ENCODE peak calls at places on chromosomes 1 and 21, in nine cellular contexts. One of them, this sample, is unnamed.

GRCh38 chr1:100767176-100767876 is 47.8 kb downstream of the VCAM1 start:
- DNase-seq in fibroblast of gingiva: peak
- DNase-seq in activated CD4-positive, CD25-positive, alpha-beta regulatory T cell treated with anti-CD3 and anti-CD28 coated beads, Interleukin-2, amount 50 U/mL, for 72 hours: no peak
- DNase-seq in anterior cingulate cortex: no peak
- DNase-seq in CD8-positive, alpha-beta T cell: no peak
- DNase-seq in stimulated activated CD4-positive, alpha-beta T cell treated with anti-CD3 and anti-CD28 coated beads, Interleukin-12 subunit alpha, Interleukin-12 subunit beta, amount 100 ng/mL, for 4 hours: no peak
- DNase-seq in M059J: peak
- DNase-seq in AG04450: no peak
- DNase-seq in NCI-H2081: no peak
- DNase-seq in this sample: peak

GRCh38 chr1:26529655-26530539 is at the start of gene RPS6KA1:
- DNase-seq in NCI-H2081: peak
- DNase-seq in anterior cingulate cortex: no peak
- DNase-seq in CD8-positive, alpha-beta T cell: peak
- DNase-seq in stimulated activated CD4-positive, alpha-beta T cell treated with anti-CD3 and anti-CD28 coated beads, Interleukin-12 subunit alpha, Interleukin-12 subunit beta, amount 100 ng/mL, for 4 hours: peak
- DNase-seq in activated CD4-positive, CD25-positive, alpha-beta regulatory T cell treated with anti-CD3 and anti-CD28 coated beads, Interleukin-2, amount 50 U/mL, for 72 hours: peak
- DNase-seq in fibroblast of gingiva: no peak
- DNase-seq in AG04450: no peak
- DNase-seq in M059J: peak
- DNase-seq in this sample: peak

GRCh38 chr1:22158654-22159053 is 15.8 kb upstream of the WNT4 start:
- DNase-seq in NCI-H2081: no peak
- DNase-seq in anterior cingulate cortex: no peak
- DNase-seq in stimulated activated CD4-positive, alpha-beta T cell treated with anti-CD3 and anti-CD28 coated beads, Interleukin-12 subunit alpha, Interleukin-12 subunit beta, amount 100 ng/mL, for 4 hours: no peak
- DNase-seq in fibroblast of gingiva: no peak
- DNase-seq in CD8-positive, alpha-beta T cell: no peak
- DNase-seq in activated CD4-positive, CD25-positive, alpha-beta regulatory T cell treated with anti-CD3 and anti-CD28 coated beads, Interleukin-2, amount 50 U/mL, for 72 hours: no peak
- DNase-seq in M059J: no peak
- DNase-seq in AG04450: no peak
- DNase-seq in this sample: no peak

GRCh38 chr1:45974541-45975269 is 157.7 kb downstream of the PIK3R3 start:
- DNase-seq in stimulated activated CD4-positive, alpha-beta T cell treated with anti-CD3 and anti-CD28 coated beads, Interleukin-12 subunit alpha, Interleukin-12 subunit beta, amount 100 ng/mL, for 4 hours: no peak
- DNase-seq in CD8-positive, alpha-beta T cell: no peak
- DNase-seq in anterior cingulate cortex: no peak
- DNase-seq in AG04450: no peak
- DNase-seq in M059J: peak
- DNase-seq in NCI-H2081: no peak
- DNase-seq in activated CD4-positive, CD25-positive, alpha-beta regulatory T cell treated with anti-CD3 and anti-CD28 coated beads, Interleukin-2, amount 50 U/mL, for 72 hours: no peak
- DNase-seq in fibroblast of gingiva: no peak
- DNase-seq in this sample: peak

GRCh38 chr21:35399706-35400105 is 350.6 kb upstream of the RUNX1 start:
- DNase-seq in CD8-positive, alpha-beta T cell: no peak
- DNase-seq in M059J: no peak
- DNase-seq in activated CD4-positive, CD25-positive, alpha-beta regulatory T cell treated with anti-CD3 and anti-CD28 coated beads, Interleukin-2, amount 50 U/mL, for 72 hours: no peak
- DNase-seq in NCI-H2081: no peak
- DNase-seq in AG04450: no peak
- DNase-seq in stimulated activated CD4-positive, alpha-beta T cell treated with anti-CD3 and anti-CD28 coated beads, Interleukin-12 subunit alpha, Interleukin-12 subunit beta, amount 100 ng/mL, for 4 hours: no peak
- DNase-seq in fibroblast of gingiva: no peak
- DNase-seq in anterior cingulate cortex: no peak
- DNase-seq in this sample: no peak

GRCh38 chr1:33560680-33561079 is 88.2 kb downstream of the ZSCAN20 start:
- DNase-seq in stimulated activated CD4-positive, alpha-beta T cell treated with anti-CD3 and anti-CD28 coated beads, Interleukin-12 subunit alpha, Interleukin-12 subunit beta, amount 100 ng/mL, for 4 hours: no peak
- DNase-seq in CD8-positive, alpha-beta T cell: no peak
- DNase-seq in fibroblast of gingiva: no peak
- DNase-seq in NCI-H2081: no peak
- DNase-seq in anterior cingulate cortex: no peak
- DNase-seq in M059J: peak
- DNase-seq in AG04450: no peak
- DNase-seq in activated CD4-positive, CD25-positive, alpha-beta regulatory T cell treated with anti-CD3 and anti-CD28 coated beads, Interleukin-2, amount 50 U/mL, for 72 hours: no peak
- DNase-seq in this sample: peak

GRCh38 chr1:150881331-150882070 is 5.1 kb upstream of the ARNT start:
- DNase-seq in CD8-positive, alpha-beta T cell: no peak
- DNase-seq in activated CD4-positive, CD25-positive, alpha-beta regulatory T cell treated with anti-CD3 and anti-CD28 coated beads, Interleukin-2, amount 50 U/mL, for 72 hours: no peak
- DNase-seq in stimulated activated CD4-positive, alpha-beta T cell treated with anti-CD3 and anti-CD28 coated beads, Interleukin-12 subunit alpha, Interleukin-12 subunit beta, amount 100 ng/mL, for 4 hours: no peak
- DNase-seq in anterior cingulate cortex: no peak
- DNase-seq in fibroblast of gingiva: peak
- DNase-seq in M059J: peak
- DNase-seq in AG04450: peak
- DNase-seq in NCI-H2081: no peak
- DNase-seq in this sample: peak

GRCh38 chr21:38367646-38368045 is 110.9 kb downstream of the KCNJ15 start:
- DNase-seq in CD8-positive, alpha-beta T cell: no peak
- DNase-seq in fibroblast of gingiva: no peak
- DNase-seq in anterior cingulate cortex: no peak
- DNase-seq in stimulated activated CD4-positive, alpha-beta T cell treated with anti-CD3 and anti-CD28 coated beads, Interleukin-12 subunit alpha, Interleukin-12 subunit beta, amount 100 ng/mL, for 4 hours: no peak
- DNase-seq in M059J: no peak
- DNase-seq in AG04450: no peak
- DNase-seq in activated CD4-positive, CD25-positive, alpha-beta regulatory T cell treated with anti-CD3 and anti-CD28 coated beads, Interleukin-2, amount 50 U/mL, for 72 hours: no peak
- DNase-seq in NCI-H2081: no peak
- DNase-seq in this sample: no peak

GRCh38 chr1:43144228-43144627 is 27.9 kb downstream of the EBNA1BP2 start:
- DNase-seq in anterior cingulate cortex: no peak
- DNase-seq in AG04450: no peak
- DNase-seq in NCI-H2081: no peak
- DNase-seq in stimulated activated CD4-positive, alpha-beta T cell treated with anti-CD3 and anti-CD28 coated beads, Interleukin-12 subunit alpha, Interleukin-12 subunit beta, amount 100 ng/mL, for 4 hours: no peak
- DNase-seq in CD8-positive, alpha-beta T cell: no peak
- DNase-seq in fibroblast of gingiva: peak
- DNase-seq in activated CD4-positive, CD25-positive, alpha-beta regulatory T cell treated with anti-CD3 and anti-CD28 coated beads, Interleukin-2, amount 50 U/mL, for 72 hours: no peak
- DNase-seq in M059J: peak
- DNase-seq in this sample: peak

GRCh38 chr1:31302749-31303441 is 6.1 kb downstream of the ZCCHC17 start:
- DNase-seq in stimulated activated CD4-positive, alpha-beta T cell treated with anti-CD3 and anti-CD28 coated beads, Interleukin-12 subunit alpha, Interleukin-12 subunit beta, amount 100 ng/mL, for 4 hours: no peak
- DNase-seq in NCI-H2081: no peak
- DNase-seq in M059J: peak
- DNase-seq in activated CD4-positive, CD25-positive, alpha-beta regulatory T cell treated with anti-CD3 and anti-CD28 coated beads, Interleukin-2, amount 50 U/mL, for 72 hours: no peak
- DNase-seq in AG04450: no peak
- DNase-seq in anterior cingulate cortex: no peak
- DNase-seq in CD8-positive, alpha-beta T cell: no peak
- DNase-seq in fibroblast of gingiva: no peak
- DNase-seq in this sample: no peak

GRCh38 chr1:47914218-47914937 is 82.8 kb downstream of the TRABD2B start:
- DNase-seq in anterior cingulate cortex: no peak
- DNase-seq in AG04450: no peak
- DNase-seq in activated CD4-positive, CD25-positive, alpha-beta regulatory T cell treated with anti-CD3 and anti-CD28 coated beads, Interleukin-2, amount 50 U/mL, for 72 hours: no peak
- DNase-seq in fibroblast of gingiva: no peak
- DNase-seq in NCI-H2081: no peak
- DNase-seq in stimulated activated CD4-positive, alpha-beta T cell treated with anti-CD3 and anti-CD28 coated beads, Interleukin-12 subunit alpha, Interleukin-12 subunit beta, amount 100 ng/mL, for 4 hours: no peak
- DNase-seq in M059J: peak
- DNase-seq in CD8-positive, alpha-beta T cell: no peak
- DNase-seq in this sample: no peak

GRCh38 chr1:226938903-226939438 is 1.1 kb upstream of the COQ8A start:
- DNase-seq in fibroblast of gingiva: peak
- DNase-seq in anterior cingulate cortex: no peak
- DNase-seq in activated CD4-positive, CD25-positive, alpha-beta regulatory T cell treated with anti-CD3 and anti-CD28 coated beads, Interleukin-2, amount 50 U/mL, for 72 hours: no peak
- DNase-seq in NCI-H2081: peak
- DNase-seq in stimulated activated CD4-positive, alpha-beta T cell treated with anti-CD3 and anti-CD28 coated beads, Interleukin-12 subunit alpha, Interleukin-12 subunit beta, amount 100 ng/mL, for 4 hours: no peak
- DNase-seq in CD8-positive, alpha-beta T cell: no peak
- DNase-seq in AG04450: no peak
- DNase-seq in M059J: peak
- DNase-seq in this sample: peak

GRCh38 chr1:231093158-231093922 is 53.3 kb upstream of the FAM89A start:
- DNase-seq in activated CD4-positive, CD25-positive, alpha-beta regulatory T cell treated with anti-CD3 and anti-CD28 coated beads, Interleukin-2, amount 50 U/mL, for 72 hours: no peak
- DNase-seq in stimulated activated CD4-positive, alpha-beta T cell treated with anti-CD3 and anti-CD28 coated beads, Interleukin-12 subunit alpha, Interleukin-12 subunit beta, amount 100 ng/mL, for 4 hours: no peak
- DNase-seq in AG04450: no peak
- DNase-seq in fibroblast of gingiva: no peak
- DNase-seq in NCI-H2081: no peak
- DNase-seq in CD8-positive, alpha-beta T cell: no peak
- DNase-seq in M059J: peak
- DNase-seq in anterior cingulate cortex: no peak
- DNase-seq in this sample: no peak

GRCh38 chr1:210726621-210727020 is 397.9 kb downstream of the HHAT start:
- DNase-seq in NCI-H2081: no peak
- DNase-seq in fibroblast of gingiva: no peak
- DNase-seq in anterior cingulate cortex: no peak
- DNase-seq in CD8-positive, alpha-beta T cell: no peak
- DNase-seq in activated CD4-positive, CD25-positive, alpha-beta regulatory T cell treated with anti-CD3 and anti-CD28 coated beads, Interleukin-2, amount 50 U/mL, for 72 hours: no peak
- DNase-seq in M059J: peak
- DNase-seq in stimulated activated CD4-positive, alpha-beta T cell treated with anti-CD3 and anti-CD28 coated beads, Interleukin-12 subunit alpha, Interleukin-12 subunit beta, amount 100 ng/mL, for 4 hours: no peak
- DNase-seq in AG04450: peak
- DNase-seq in this sample: peak

GRCh38 chr1:212752256-212752933 is 39.2 kb downstream of the NSL1 start:
- DNase-seq in NCI-H2081: no peak
- DNase-seq in AG04450: no peak
- DNase-seq in CD8-positive, alpha-beta T cell: no peak
- DNase-seq in anterior cingulate cortex: no peak
- DNase-seq in activated CD4-positive, CD25-positive, alpha-beta regulatory T cell treated with anti-CD3 and anti-CD28 coated beads, Interleukin-2, amount 50 U/mL, for 72 hours: no peak
- DNase-seq in fibroblast of gingiva: peak
- DNase-seq in M059J: peak
- DNase-seq in stimulated activated CD4-positive, alpha-beta T cell treated with anti-CD3 and anti-CD28 coated beads, Interleukin-12 subunit alpha, Interleukin-12 subunit beta, amount 100 ng/mL, for 4 hours: no peak
- DNase-seq in this sample: no peak

GRCh38 chr1:100359139-100359538 is 6.8 kb downstream of the CDC14A start:
- DNase-seq in fibroblast of gingiva: no peak
- DNase-seq in stimulated activated CD4-positive, alpha-beta T cell treated with anti-CD3 and anti-CD28 coated beads, Interleukin-12 subunit alpha, Interleukin-12 subunit beta, amount 100 ng/mL, for 4 hours: no peak
- DNase-seq in CD8-positive, alpha-beta T cell: no peak
- DNase-seq in activated CD4-positive, CD25-positive, alpha-beta regulatory T cell treated with anti-CD3 and anti-CD28 coated beads, Interleukin-2, amount 50 U/mL, for 72 hours: no peak
- DNase-seq in M059J: no peak
- DNase-seq in anterior cingulate cortex: no peak
- DNase-seq in NCI-H2081: no peak
- DNase-seq in AG04450: no peak
- DNase-seq in this sample: no peak

GRCh38 chr1:59718064-59718988 is 96.4 kb upstream of the HOOK1 start:
- DNase-seq in fibroblast of gingiva: no peak
- DNase-seq in AG04450: no peak
- DNase-seq in M059J: no peak
- DNase-seq in NCI-H2081: no peak
- DNase-seq in anterior cingulate cortex: no peak
- DNase-seq in stimulated activated CD4-positive, alpha-beta T cell treated with anti-CD3 and anti-CD28 coated beads, Interleukin-12 subunit alpha, Interleukin-12 subunit beta, amount 100 ng/mL, for 4 hours: no peak
- DNase-seq in activated CD4-positive, CD25-positive, alpha-beta regulatory T cell treated with anti-CD3 and anti-CD28 coated beads, Interleukin-2, amount 50 U/mL, for 72 hours: no peak
- DNase-seq in CD8-positive, alpha-beta T cell: no peak
- DNase-seq in this sample: peak

GRCh38 chr1:169109561-169110134 is 3.2 kb downstream of the ATP1B1 start:
- DNase-seq in CD8-positive, alpha-beta T cell: no peak
- DNase-seq in anterior cingulate cortex: no peak
- DNase-seq in NCI-H2081: peak
- DNase-seq in fibroblast of gingiva: peak
- DNase-seq in stimulated activated CD4-positive, alpha-beta T cell treated with anti-CD3 and anti-CD28 coated beads, Interleukin-12 subunit alpha, Interleukin-12 subunit beta, amount 100 ng/mL, for 4 hours: no peak
- DNase-seq in AG04450: peak
- DNase-seq in activated CD4-positive, CD25-positive, alpha-beta regulatory T cell treated with anti-CD3 and anti-CD28 coated beads, Interleukin-2, amount 50 U/mL, for 72 hours: no peak
- DNase-seq in M059J: peak
- DNase-seq in this sample: peak

GRCh38 chr1:31755197-31755611 is 8.9 kb downstream of the ADGRB2 start:
- DNase-seq in AG04450: no peak
- DNase-seq in stimulated activated CD4-positive, alpha-beta T cell treated with anti-CD3 and anti-CD28 coated beads, Interleukin-12 subunit alpha, Interleukin-12 subunit beta, amount 100 ng/mL, for 4 hours: no peak
- DNase-seq in activated CD4-positive, CD25-positive, alpha-beta regulatory T cell treated with anti-CD3 and anti-CD28 coated beads, Interleukin-2, amount 50 U/mL, for 72 hours: no peak
- DNase-seq in NCI-H2081: no peak
- DNase-seq in M059J: peak
- DNase-seq in fibroblast of gingiva: peak
- DNase-seq in CD8-positive, alpha-beta T cell: no peak
- DNase-seq in anterior cingulate cortex: no peak
- DNase-seq in this sample: no peak

GRCh38 chr1:205538211-205538840 is 33.9 kb downstream of the CDK18 start:
- DNase-seq in AG04450: no peak
- DNase-seq in M059J: peak
- DNase-seq in anterior cingulate cortex: no peak
- DNase-seq in fibroblast of gingiva: no peak
- DNase-seq in activated CD4-positive, CD25-positive, alpha-beta regulatory T cell treated with anti-CD3 and anti-CD28 coated beads, Interleukin-2, amount 50 U/mL, for 72 hours: peak
- DNase-seq in CD8-positive, alpha-beta T cell: no peak
- DNase-seq in NCI-H2081: no peak
- DNase-seq in stimulated activated CD4-positive, alpha-beta T cell treated with anti-CD3 and anti-CD28 coated beads, Interleukin-12 subunit alpha, Interleukin-12 subunit beta, amount 100 ng/mL, for 4 hours: no peak
- DNase-seq in this sample: no peak

GRCh38 chr1:182317489-182318180 is 74.0 kb downstream of the GLUL start:
- DNase-seq in stimulated activated CD4-positive, alpha-beta T cell treated with anti-CD3 and anti-CD28 coated beads, Interleukin-12 subunit alpha, Interleukin-12 subunit beta, amount 100 ng/mL, for 4 hours: no peak
- DNase-seq in CD8-positive, alpha-beta T cell: no peak
- DNase-seq in activated CD4-positive, CD25-positive, alpha-beta regulatory T cell treated with anti-CD3 and anti-CD28 coated beads, Interleukin-2, amount 50 U/mL, for 72 hours: no peak
- DNase-seq in AG04450: no peak
- DNase-seq in M059J: no peak
- DNase-seq in anterior cingulate cortex: no peak
- DNase-seq in fibroblast of gingiva: no peak
- DNase-seq in NCI-H2081: peak
- DNase-seq in this sample: no peak

GRCh38 chr21:45584786-45585185 is 42.5 kb upstream of the SLC19A1 start:
- DNase-seq in CD8-positive, alpha-beta T cell: no peak
- DNase-seq in NCI-H2081: no peak
- DNase-seq in activated CD4-positive, CD25-positive, alpha-beta regulatory T cell treated with anti-CD3 and anti-CD28 coated beads, Interleukin-2, amount 50 U/mL, for 72 hours: no peak
- DNase-seq in M059J: no peak
- DNase-seq in fibroblast of gingiva: no peak
- DNase-seq in stimulated activated CD4-positive, alpha-beta T cell treated with anti-CD3 and anti-CD28 coated beads, Interleukin-12 subunit alpha, Interleukin-12 subunit beta, amount 100 ng/mL, for 4 hours: no peak
- DNase-seq in AG04450: no peak
- DNase-seq in anterior cingulate cortex: no peak
- DNase-seq in this sample: no peak

GRCh38 chr1:88935522-88936222 is 44.3 kb upstream of the GTF2B start:
- DNase-seq in fibroblast of gingiva: peak
- DNase-seq in CD8-positive, alpha-beta T cell: no peak
- DNase-seq in activated CD4-positive, CD25-positive, alpha-beta regulatory T cell treated with anti-CD3 and anti-CD28 coated beads, Interleukin-2, amount 50 U/mL, for 72 hours: no peak
- DNase-seq in stimulated activated CD4-positive, alpha-beta T cell treated with anti-CD3 and anti-CD28 coated beads, Interleukin-12 subunit alpha, Interleukin-12 subunit beta, amount 100 ng/mL, for 4 hours: no peak
- DNase-seq in M059J: peak
- DNase-seq in anterior cingulate cortex: no peak
- DNase-seq in AG04450: peak
- DNase-seq in NCI-H2081: peak
- DNase-seq in this sample: peak

GRCh38 chr1:75791022-75791421 is 5.0 kb downstream of the RABGGTB start:
- DNase-seq in anterior cingulate cortex: no peak
- DNase-seq in CD8-positive, alpha-beta T cell: no peak
- DNase-seq in AG04450: no peak
- DNase-seq in stimulated activated CD4-positive, alpha-beta T cell treated with anti-CD3 and anti-CD28 coated beads, Interleukin-12 subunit alpha, Interleukin-12 subunit beta, amount 100 ng/mL, for 4 hours: no peak
- DNase-seq in NCI-H2081: no peak
- DNase-seq in fibroblast of gingiva: peak
- DNase-seq in activated CD4-positive, CD25-positive, alpha-beta regulatory T cell treated with anti-CD3 and anti-CD28 coated beads, Interleukin-2, amount 50 U/mL, for 72 hours: no peak
- DNase-seq in M059J: peak
- DNase-seq in this sample: peak

GRCh38 chr21:42553435-42553834 is 39.8 kb downstream of the SLC37A1 start:
- DNase-seq in M059J: no peak
- DNase-seq in activated CD4-positive, CD25-positive, alpha-beta regulatory T cell treated with anti-CD3 and anti-CD28 coated beads, Interleukin-2, amount 50 U/mL, for 72 hours: no peak
- DNase-seq in fibroblast of gingiva: no peak
- DNase-seq in AG04450: no peak
- DNase-seq in NCI-H2081: no peak
- DNase-seq in CD8-positive, alpha-beta T cell: no peak
- DNase-seq in stimulated activated CD4-positive, alpha-beta T cell treated with anti-CD3 and anti-CD28 coated beads, Interleukin-12 subunit alpha, Interleukin-12 subunit beta, amount 100 ng/mL, for 4 hours: no peak
- DNase-seq in anterior cingulate cortex: no peak
- DNase-seq in this sample: no peak

GRCh38 chr1:27416387-27417111 is 24.1 kb downstream of the GPR3 start:
- DNase-seq in stimulated activated CD4-positive, alpha-beta T cell treated with anti-CD3 and anti-CD28 coated beads, Interleukin-12 subunit alpha, Interleukin-12 subunit beta, amount 100 ng/mL, for 4 hours: peak
- DNase-seq in AG04450: no peak
- DNase-seq in NCI-H2081: peak
- DNase-seq in CD8-positive, alpha-beta T cell: no peak
- DNase-seq in anterior cingulate cortex: no peak
- DNase-seq in M059J: peak
- DNase-seq in activated CD4-positive, CD25-positive, alpha-beta regulatory T cell treated with anti-CD3 and anti-CD28 coated beads, Interleukin-2, amount 50 U/mL, for 72 hours: no peak
- DNase-seq in fibroblast of gingiva: peak
- DNase-seq in this sample: peak

GRCh38 chr1:183757061-183757460 is 47.9 kb upstream of the RGL1 start:
- DNase-seq in NCI-H2081: no peak
- DNase-seq in AG04450: peak
- DNase-seq in stimulated activated CD4-positive, alpha-beta T cell treated with anti-CD3 and anti-CD28 coated beads, Interleukin-12 subunit alpha, Interleukin-12 subunit beta, amount 100 ng/mL, for 4 hours: no peak
- DNase-seq in CD8-positive, alpha-beta T cell: no peak
- DNase-seq in M059J: peak
- DNase-seq in activated CD4-positive, CD25-positive, alpha-beta regulatory T cell treated with anti-CD3 and anti-CD28 coated beads, Interleukin-2, amount 50 U/mL, for 72 hours: no peak
- DNase-seq in anterior cingulate cortex: no peak
- DNase-seq in fibroblast of gingiva: peak
- DNase-seq in this sample: peak

GRCh38 chr1:245678866-245679411 is 524.2 kb downstream of the KIF26B start:
- DNase-seq in CD8-positive, alpha-beta T cell: no peak
- DNase-seq in fibroblast of gingiva: no peak
- DNase-seq in NCI-H2081: no peak
- DNase-seq in anterior cingulate cortex: no peak
- DNase-seq in stimulated activated CD4-positive, alpha-beta T cell treated with anti-CD3 and anti-CD28 coated beads, Interleukin-12 subunit alpha, Interleukin-12 subunit beta, amount 100 ng/mL, for 4 hours: no peak
- DNase-seq in AG04450: no peak
- DNase-seq in activated CD4-positive, CD25-positive, alpha-beta regulatory T cell treated with anti-CD3 and anti-CD28 coated beads, Interleukin-2, amount 50 U/mL, for 72 hours: no peak
- DNase-seq in M059J: no peak
- DNase-seq in this sample: no peak

GRCh38 chr1:234239515-234239914 is 133.7 kb upstream of the COA6 start:
- DNase-seq in NCI-H2081: no peak
- DNase-seq in stimulated activated CD4-positive, alpha-beta T cell treated with anti-CD3 and anti-CD28 coated beads, Interleukin-12 subunit alpha, Interleukin-12 subunit beta, amount 100 ng/mL, for 4 hours: no peak
- DNase-seq in activated CD4-positive, CD25-positive, alpha-beta regulatory T cell treated with anti-CD3 and anti-CD28 coated beads, Interleukin-2, amount 50 U/mL, for 72 hours: no peak
- DNase-seq in CD8-positive, alpha-beta T cell: no peak
- DNase-seq in M059J: no peak
- DNase-seq in fibroblast of gingiva: no peak
- DNase-seq in anterior cingulate cortex: no peak
- DNase-seq in AG04450: no peak
- DNase-seq in this sample: no peak